ENCODE peak calls at places on chromosomes 12 and 14, in ten cellular contexts. S, E, B, Y, D, L, W, P, C and N are unnamed samples.

GRCh38 chr14:88218119-88218915 is 104.8 kb downstream of the KCNK10 start:
- DNase-seq in S (no peak), E (peak; percentile 17), B (no peak), Y (no peak), D (no peak), L (no peak), W (no peak), P (no peak), C (no peak), N (no peak)

GRCh38 chr14:23364604-23365352 is at the start of gene EFS:
- DNase-seq in S (no peak), E (peak; percentile 75), B (no peak), Y (peak; percentile 43), D (peak; percentile 85), L (no peak), W (no peak), P (peak; percentile 91), C (no peak), N (no peak)

GRCh38 chr12:110677206-110677911 is 11.6 kb downstream of the HVCN1 start:
- DNase-seq in S (no peak), E (no peak), B (no peak), Y (no peak), D (no peak), L (no peak), W (peak; percentile 76), P (no peak), C (no peak), N (no peak)

GRCh38 chr12:67592228-67593011 is 56.1 kb upstream of the DYRK2 start:
- DNase-seq in S (peak; percentile 63), E (no peak), B (peak; percentile 58), Y (no peak), D (no peak), L (no peak), W (no peak), P (no peak), C (no peak), N (no peak)

GRCh38 chr12:68425998-68426397 is 93.8 kb upstream of the MDM1 start:
- DNase-seq in S (peak; percentile 97), E (no peak), B (peak; percentile 86), Y (no peak), D (no peak), L (no peak), W (no peak), P (no peak), C (no peak), N (no peak)

GRCh38 chr14:22432348-22432976 is 156.6 kb downstream of the DAD1 start:
- DNase-seq in S (peak; percentile 90), E (no peak), B (peak; percentile 95), Y (no peak), D (no peak), L (no peak), W (peak; percentile 7), P (no peak), C (peak; percentile 52), N (no peak)

GRCh38 chr12:119964123-119964522 is 24.9 kb upstream of the BICDL1 start:
- DNase-seq in S (no peak), E (no peak), B (no peak), Y (no peak), D (no peak), L (no peak), W (no peak), P (no peak), C (no peak), N (no peak)

GRCh38 chr14:100679707-100680438 is 46.8 kb upstream of the DLK1 start:
- DNase-seq in S (peak; percentile 83), E (no peak), B (peak; percentile 62), Y (no peak), D (no peak), L (no peak), W (no peak), P (no peak), C (peak; percentile 46), N (no peak)

GRCh38 chr12:92424338-92424737 is 278.5 kb upstream of the PLEKHG7 start:
- DNase-seq in S (peak; percentile 51), E (no peak), B (peak; percentile 74), Y (no peak), D (no peak), L (no peak), W (no peak), P (no peak), C (no peak), N (no peak)

GRCh38 chr12:67726868-67727267 is 78.3 kb downstream of the DYRK2 start:
- DNase-seq in S (no peak), E (no peak), B (no peak), Y (no peak), D (no peak), L (no peak), W (no peak), P (no peak), C (no peak), N (no peak)

DNA sequence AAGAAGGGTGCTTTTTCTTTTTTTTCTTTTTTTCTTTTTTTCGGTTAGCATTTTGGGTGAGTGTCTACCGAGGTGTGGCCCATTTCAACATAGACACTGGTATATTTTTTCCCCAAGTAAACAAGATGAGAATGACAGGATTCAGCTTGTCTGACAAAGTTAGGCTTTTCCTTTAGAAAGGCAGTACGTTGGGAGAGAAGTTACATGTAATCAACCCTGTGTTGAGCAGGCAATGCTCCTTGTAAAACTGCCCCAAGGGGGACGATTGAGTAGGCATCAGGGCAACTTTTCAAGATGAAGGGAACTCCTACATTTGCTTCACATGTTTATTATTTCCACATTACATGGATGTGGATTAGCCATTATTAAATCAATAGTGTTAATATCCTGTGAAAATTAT is 1.7 kb downstream of the EMP1 start:
- DNase-seq in S (no peak), E (no peak), B (no peak), Y (no peak), D (no peak), L (no peak), W (no peak), P (no peak), C (no peak), N (no peak)
- H3K4me3 ChIP-seq in S (peak overlapping the region; percentile 91), E (no peak overlapping the region), B (peak overlapping the region; percentile 97), Y (no peak overlapping the region), D (no peak overlapping the region), L (peak overlapping the region; percentile 62), W (no peak overlapping the region), P (peak overlapping the region; percentile 52), C (peak overlapping the region; percentile 65), N (peak overlapping the region; percentile 54)

GRCh38 chr12:10397311-10397710 is 7.5 kb upstream of the KLRK1 start:
- DNase-seq in S (no peak), E (no peak), B (no peak), Y (no peak), D (no peak), L (no peak), W (no peak), P (no peak), C (no peak), N (no peak)

GRCh38 chr12:10400829-10401228 is 8.7 kb downstream of the KLRC4 start:
- DNase-seq in S (no peak), E (no peak), B (no peak), Y (no peak), D (no peak), L (no peak), W (no peak), P (no peak), C (no peak), N (no peak)

GRCh38 chr12:10393291-10393690 is 3.5 kb upstream of the KLRK1 start:
- DNase-seq in S (no peak), E (no peak), B (no peak), Y (no peak), D (no peak), L (no peak), W (no peak), P (no peak), C (no peak), N (no peak)

GRCh38 chr12:10395390-10395998 is 5.7 kb upstream of the KLRK1 start:
- DNase-seq in S (peak; percentile 88), E (no peak), B (peak; percentile 72), Y (no peak), D (no peak), L (no peak), W (peak; percentile 52), P (no peak), C (peak; percentile 37), N (no peak)

DNA sequence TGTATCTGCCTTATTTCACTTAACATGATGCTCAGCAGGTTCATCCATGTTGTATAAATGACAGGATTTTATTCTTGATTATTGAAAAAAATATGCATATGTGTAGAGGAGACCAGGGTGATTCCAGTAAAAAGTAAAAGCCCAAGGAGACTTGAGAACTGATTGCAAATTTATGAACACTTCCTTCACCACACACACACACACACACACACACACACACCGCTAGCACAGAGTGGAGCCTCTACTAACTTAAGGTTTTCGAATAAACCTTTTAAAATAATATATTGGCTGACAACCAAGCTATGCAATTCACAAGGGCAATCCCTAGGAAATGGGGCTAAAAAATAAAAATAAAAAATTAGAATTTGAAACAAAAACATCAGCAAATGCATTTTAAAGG is 8.3 kb upstream of the KLRK1 start:
- DNase-seq in S (no peak), E (no peak), B (no peak), Y (no peak), D (no peak), L (no peak), W (no peak), P (no peak), C (no peak), N (no peak)
- H3K4me3 ChIP-seq in S (no peak overlapping the region), E (no peak overlapping the region), B (no peak overlapping the region), Y (no peak overlapping the region), D (no peak overlapping the region), L (no peak overlapping the region), W (no peak overlapping the region), P (no peak overlapping the region), C (no peak overlapping the region), N (no peak overlapping the region)

GRCh38 chr12:32896438-32897275 is at the start of gene PKP2:
- DNase-seq in S (no peak), E (peak; percentile 96), B (no peak), Y (peak; percentile 84), D (peak; percentile 90), L (peak; percentile 80), W (peak; percentile 97), P (peak; percentile 87), C (peak; percentile 21), N (no peak)

GRCh38 chr12:32894566-32894965 is 2.0 kb downstream of the PKP2 start:
- DNase-seq in S (no peak), E (no peak), B (no peak), Y (no peak), D (no peak), L (no peak), W (no peak), P (no peak), C (no peak), N (no peak)

GRCh38 chr12:32895688-32896437 is 714 bp downstream of the PKP2 start:
- DNase-seq in S (no peak), E (no peak), B (no peak), Y (no peak), D (peak; percentile 49), L (no peak), W (peak; percentile 79), P (no peak), C (no peak), N (no peak)

GRCh38 chr12:32897276-32897615 is 669 bp upstream of the PKP2 start:
- DNase-seq in S (no peak), E (no peak), B (no peak), Y (no peak), D (no peak), L (no peak), W (no peak), P (no peak), C (no peak), N (no peak)

GRCh38 chr12:32897688-32898573 is 1.4 kb upstream of the PKP2 start:
- DNase-seq in S (no peak), E (no peak), B (no peak), Y (no peak), D (no peak), L (no peak), W (no peak), P (no peak), C (no peak), N (no peak)
- H3K4me3 ChIP-seq in S (no peak overlapping the region), E (no peak overlapping the region), B (no peak overlapping the region), Y (peak overlapping the region; percentile 52), D (peak overlapping the region; percentile 91), L (no peak overlapping the region), W (peak overlapping the region; percentile 94), P (no peak overlapping the region), C (peak overlapping the region; percentile 67), N (peak overlapping the region; percentile 46)

GRCh38 chr12:26100966-26101744 is 23.7 kb downstream of the BHLHE41 start:
- DNase-seq in S (no peak), E (no peak), B (no peak), Y (no peak), D (no peak), L (no peak), W (peak; percentile 50), P (no peak), C (no peak), N (no peak)
- H3K4me3 ChIP-seq in S (no peak overlapping the region), E (no peak overlapping the region), B (no peak overlapping the region), Y (no peak overlapping the region), D (no peak overlapping the region), L (no peak overlapping the region), W (no peak overlapping the region), P (no peak overlapping the region), C (no peak overlapping the region), N (no peak overlapping the region)